ENCODE peak calls at places on chromosomes 2 and 18, in nine cellular contexts. I, R, W, J, N, K, F, A and U are unnamed samples.

GRCh38 chr2:16666453-16666801 is 793 bp upstream of the CYRIA start:
- DNase-seq in I (no peak), R (no peak), W (no peak), J (no peak), N (no peak), K (peak), F (no peak), A (no peak), U (no peak)

GRCh38 chr2:159574246-159574645 is 42.1 kb downstream of the BAZ2B start:
- DNase-seq in I (no peak), R (no peak), W (no peak), J (peak), N (no peak), K (no peak), F (no peak), A (no peak), U (no peak)

GRCh38 chr18:43735570-43735969 is 458.3 kb upstream of the SYT4 start:
- DNase-seq in I (no peak), R (no peak), W (no peak), J (no peak), N (no peak), K (no peak), F (no peak), A (no peak), U (no peak)

GRCh38 chr2:108305901-108306300 is 17.2 kb downstream of the SULT1C2 start:
- DNase-seq in I (no peak), R (no peak), W (no peak), J (no peak), N (no peak), K (no peak), F (no peak), A (no peak), U (no peak)

GRCh38 chr2:63488118-63488713 is 100.1 kb downstream of the WDPCP start:
- DNase-seq in I (no peak), R (peak), W (peak), J (peak), N (no peak), K (peak), F (no peak), A (no peak), U (peak)

GRCh38 chr2:43098065-43098464 is 128.3 kb downstream of the ZFP36L2 start:
- DNase-seq in I (no peak), R (no peak), W (no peak), J (no peak), N (no peak), K (no peak), F (peak), A (no peak), U (no peak)

GRCh38 chr2:218395456-218395825 is 4.2 kb upstream of the CTDSP1 start:
- DNase-seq in I (no peak), R (peak), W (no peak), J (no peak), N (no peak), K (no peak), F (no peak), A (no peak), U (no peak)

GRCh38 chr2:32246911-32247310 is 17.8 kb downstream of the NLRC4 start:
- DNase-seq in I (no peak), R (peak), W (no peak), J (no peak), N (no peak), K (no peak), F (no peak), A (no peak), U (peak)

GRCh38 chr18:28960146-28960545 is 783.2 kb upstream of the CDH2 start:
- DNase-seq in I (no peak), R (no peak), W (peak), J (no peak), N (no peak), K (no peak), F (no peak), A (no peak), U (no peak)

GRCh38 chr2:240817496-240818292 is 2.3 kb downstream of the KIF1A start:
- DNase-seq in I (no peak), R (no peak), W (no peak), J (no peak), N (no peak), K (no peak), F (no peak), A (no peak), U (no peak)